ENCODE peak calls at places on chromosome 19, in seven cellular contexts. P is activated CD4-positive, alpha-beta T cell treated with anti-CD3 and anti-CD28 coated beads, Interleukin-2, amount 50 U/mL, for 4 hours; D is M059J; V is dermis microvascular lymphatic vessel endothelial cell; Q is ACHN; O is choroid plexus epithelial cell; I is NCI-H510A treated with DMSO at 0.1 percent for 48 hours. F is an unnamed sample.

GRCh38 chr19:50258918-50259372 is 55.5 kb downstream of the MYH14 start:
- DNase-seq in D (no peak), Q (no peak), V (no peak), P (no peak), O (no peak), I (no peak), F (no peak)

GRCh38 chr19:55216461-55217198 is 7.3 kb upstream of the PTPRH start:
- DNase-seq in D (peak), Q (peak), V (peak), P (peak), I (peak), O (peak), F (peak)

GRCh38 chr19:398719-399118 is 10.2 kb downstream of the C2CD4C start:
- DNase-seq in D (no peak), Q (no peak), V (no peak), O (no peak), I (no peak), P (no peak), F (no peak)

GRCh38 chr19:17406039-17406886 is 833 bp upstream of the BST2 start:
- DNase-seq in D (peak), O (peak), P (no peak), Q (no peak), I (no peak), V (no peak), F (no peak)

GRCh38 chr19:46225558-46226004 is 4.0 kb upstream of the IGFL1 start:
- DNase-seq in V (no peak), O (peak), I (no peak), Q (peak), P (no peak), D (no peak), F (no peak)

GRCh38 chr19:38062959-38063786 is 156.2 kb downstream of the SIPA1L3 start:
- DNase-seq in V (no peak), P (no peak), D (no peak), Q (no peak), O (no peak), I (peak), F (no peak)

GRCh38 chr19:36421749-36422481 is 3.5 kb upstream of the ZFP82 start:
- DNase-seq in I (no peak), Q (no peak), V (no peak), P (no peak), O (no peak), D (peak), F (no peak)

GRCh38 chr19:35544110-35544802 is 1.2 kb upstream of the TMEM147 start:
- DNase-seq in Q (no peak), O (no peak), I (no peak), P (no peak), D (no peak), V (no peak), F (no peak)

GRCh38 chr19:290539-291521 is at the start of gene PLPP2:
- DNase-seq in V (no peak), I (peak), Q (peak), O (peak), P (no peak), D (peak), F (peak)

GRCh38 chr19:632228-633067 is 889 bp downstream of the POLRMT start:
- DNase-seq in P (no peak), O (peak), Q (peak), D (peak), V (peak), I (peak), F (no peak)

GRCh38 chr19:16461630-16462051 is 10.1 kb downstream of the EPS15L1 start:
- DNase-seq in O (no peak), Q (no peak), P (no peak), V (no peak), D (no peak), I (no peak), F (no peak)

GRCh38 chr19:35704218-35704617 is at the start of gene ZBTB32:
- DNase-seq in I (no peak), O (peak), P (no peak), Q (no peak), V (peak), D (peak), F (no peak)

GRCh38 chr19:16168465-16169081 is 4.8 kb downstream of the CIB3 start:
- DNase-seq in P (no peak), I (no peak), O (peak), V (no peak), Q (no peak), D (peak), F (no peak)

GRCh38 chr19:28494466-28494865 is 718.5 kb downstream of the UQCRFS1 start:
- DNase-seq in O (no peak), Q (no peak), D (no peak), I (no peak), P (no peak), V (no peak), F (no peak)

GRCh38 chr19:28605501-28606268 is 607.3 kb downstream of the UQCRFS1 start:
- DNase-seq in Q (no peak), P (no peak), I (no peak), D (no peak), O (no peak), V (no peak), F (no peak)

GRCh38 chr19:44746946-44747738 is 1.4 kb upstream of the BCL3 start:
- DNase-seq in D (peak), Q (peak), I (peak), V (no peak), P (peak), O (peak), F (peak)

GRCh38 chr19:10316229-10317044 is 622 bp upstream of the FDX2 start:
- DNase-seq in I (no peak), Q (no peak), P (no peak), V (no peak), D (no peak), O (no peak), F (no peak)

GRCh38 chr19:43790587-43790986 is 9.8 kb upstream of the KCNN4 start:
- DNase-seq in Q (no peak), I (no peak), O (no peak), P (no peak), D (no peak), V (no peak), F (no peak)

GRCh38 chr19:10762656-10763055 is 44.8 kb downstream of the DNM2 start:
- DNase-seq in D (no peak), I (no peak), O (no peak), V (no peak), P (no peak), Q (no peak), F (no peak)

GRCh38 chr19:55540619-55541018 is 3.7 kb upstream of the SBK2 start:
- DNase-seq in Q (no peak), O (no peak), D (no peak), I (no peak), V (no peak), P (no peak), F (no peak)

GRCh38 chr19:7515471-7516226 is at the start of gene ZNF358:
- DNase-seq in O (peak), P (no peak), Q (peak), V (no peak), I (peak), D (peak), F (peak)

GRCh38 chr19:10380311-10381102 is at the start of gene TYK2:
- DNase-seq in Q (peak), V (peak), I (peak), D (peak), P (peak), O (peak), F (peak)

GRCh38 chr19:33302974-33303790 is 848 bp upstream of the CEBPA start:
- DNase-seq in O (peak), P (no peak), D (peak), I (no peak), V (peak), Q (peak), F (no peak)

F was measured in occipital lobe.